ENCODE peak calls at places on chromosomes 4 and X, in six cellular contexts. B is hepatocyte, P is PC-3, A is GM23248, J is SK-N-SH, L is MM.1S. N is an unnamed sample.

GRCh38 chr4:69831646-69832325 is 28.2 kb downstream of the SULT1E1 start:
- DNase-seq in B (peak), P (no peak), A (no peak), J (no peak), L (peak), N (no peak)

GRCh38 chr4:99783940-99784339 is 32.7 kb upstream of the DAPP1 start:
- DNase-seq in B (no peak), P (peak), A (no peak), J (no peak), L (no peak), N (no peak)

GRCh38 chr4:82913305-82913704 is 12.8 kb downstream of the THAP9 start:
- DNase-seq in B (no peak), P (no peak), A (peak), J (no peak), L (no peak), N (no peak)

GRCh38 chrX:81259714-81260395 is 58.0 kb downstream of the SH3BGRL start:
- DNase-seq in B (no peak), P (peak), A (peak), J (no peak), L (no peak), N (no peak)

GRCh38 chrX:49876750-49877149 is 2.5 kb upstream of the USP27X start:
- DNase-seq in B (peak), P (peak), A (peak), J (peak), L (peak), N (peak)

GRCh38 chr4:139633195-139633594 is 32.4 kb upstream of the MGST2 start:
- DNase-seq in B (no peak), P (peak), A (no peak), J (no peak), L (no peak), N (no peak)

GRCh38 chr4:107654694-107655093 is 65.3 kb downstream of the PAPSS1 start:
- DNase-seq in B (peak), P (no peak), A (no peak), J (no peak), L (no peak), N (no peak)

GRCh38 chr4:142705820-142706219 is 140.3 kb downstream of the INPP4B start:
- DNase-seq in B (no peak), P (peak), A (peak), J (no peak), L (no peak), N (no peak)

GRCh38 chr4:6568689-6569332 is 6.2 kb upstream of the MAN2B2 start:
- DNase-seq in B (no peak), P (peak), A (peak), J (no peak), L (no peak), N (no peak)

GRCh38 chr4:65502151-65502691 is 168.1 kb downstream of the EPHA5 start:
- DNase-seq in B (no peak), P (peak), A (peak), J (no peak), L (no peak), N (no peak)

GRCh38 chr4:174595141-174595929 is 73.0 kb upstream of the HPGD start:
- DNase-seq in B (no peak), P (peak), A (peak), J (no peak), L (no peak), N (no peak)

GRCh38 chr4:186839122-186840037 is 115.7 kb upstream of the FAT1 start:
- DNase-seq in B (no peak), P (peak), A (peak), J (no peak), L (peak), N (no peak)

GRCh38 chr4:173424899-173425805 is 26.2 kb upstream of the SCRG1 start:
- DNase-seq in B (no peak), P (peak), A (peak), J (no peak), L (no peak), N (no peak)

GRCh38 chr4:38310446-38311043 is 350.3 kb downstream of the PTTG2 start:
- DNase-seq in B (no peak), P (no peak), A (peak), J (no peak), L (peak), N (no peak)

GRCh38 chr4:2261110-2261852 is 628 bp downstream of the MXD4 start:
- DNase-seq in B (peak), P (peak), A (peak), J (peak), L (peak), N (peak)

GRCh38 chr4:137083571-137083970 is 448.7 kb downstream of the PCDH18 start:
- DNase-seq in B (no peak), P (no peak), A (no peak), J (no peak), L (no peak), N (no peak)

GRCh38 chrX:14915596-14915995 is 42.4 kb downstream of the MOSPD2 start:
- DNase-seq in B (no peak), P (peak), A (no peak), J (no peak), L (no peak), N (no peak)

GRCh38 chr4:64248151-64248550 is 161.1 kb downstream of the TECRL start:
- DNase-seq in B (no peak), P (no peak), A (no peak), J (no peak), L (no peak), N (no peak)

GRCh38 chr4:123876640-123877039 is 480.0 kb downstream of the SPRY1 start:
- DNase-seq in B (no peak), P (no peak), A (no peak), J (no peak), L (no peak), N (no peak)

GRCh38 chr4:130026185-130026584 is 930.2 kb downstream of the C4orf33 start:
- DNase-seq in B (no peak), P (no peak), A (no peak), J (no peak), L (no peak), N (peak)

GRCh38 chr4:136861081-136861480 is 671.2 kb downstream of the PCDH18 start:
- DNase-seq in B (no peak), P (no peak), A (no peak), J (no peak), L (no peak), N (no peak)

GRCh38 chrX:70087857-70088256 is 25.6 kb downstream of the OTUD6A start:
- DNase-seq in B (peak), P (peak), A (peak), J (no peak), L (no peak), N (no peak)

GRCh38 chrX:9416562-9417319 is 48.1 kb upstream of the TBL1X start:
- DNase-seq in B (no peak), P (peak), A (peak), J (no peak), L (no peak), N (no peak)

GRCh38 chrX:70755850-70756249 is 152.7 kb downstream of the TEX11 start:
- DNase-seq in B (no peak), P (no peak), A (no peak), J (no peak), L (peak), N (no peak)

GRCh38 chr4:26985836-26986235 is 125.2 kb downstream of the STIM2 start:
- DNase-seq in B (no peak), P (no peak), A (no peak), J (no peak), L (no peak), N (peak)

GRCh38 chrX:113212052-113212451 is 371.4 kb upstream of the AMOT start:
- DNase-seq in B (no peak), P (no peak), A (no peak), J (no peak), L (no peak), N (no peak)

GRCh38 chr4:68476191-68476590 is 28.9 kb downstream of the TMPRSS11E start:
- DNase-seq in B (no peak), P (no peak), A (peak), J (peak), L (no peak), N (no peak)

GRCh38 chrX:24603191-24603590 is 44.0 kb downstream of the PCYT1B start:
- DNase-seq in B (no peak), P (no peak), A (no peak), J (no peak), L (no peak), N (no peak)

GRCh38 chr4:42018451-42018850 is 28.1 kb downstream of the SLC30A9 start:
- DNase-seq in B (no peak), P (no peak), A (no peak), J (peak), L (no peak), N (no peak)

GRCh38 chr4:185309770-185310169 is 86.0 kb downstream of the LRP2BP start:
- DNase-seq in B (no peak), P (no peak), A (no peak), J (no peak), L (peak), N (peak)

GRCh38 chr4:14856076-14856926 is 146.0 kb upstream of the CPEB2 start:
- DNase-seq in B (peak), P (peak), A (peak), J (no peak), L (no peak), N (no peak)

GRCh38 chr4:183171484-183172267 is 72.6 kb downstream of the WWC2 start:
- DNase-seq in B (no peak), P (peak), A (peak), J (no peak), L (no peak), N (no peak)

GRCh38 chrX:56728752-56729151 is 291 bp upstream of the NBDY start:
- DNase-seq in B (peak), P (peak), A (peak), J (no peak), L (peak), N (peak)

GRCh38 chr4:121534187-121534586 is 153.4 kb upstream of the QRFPR start:
- DNase-seq in B (no peak), P (no peak), A (no peak), J (no peak), L (no peak), N (no peak)

GRCh38 chr4:15003441-15003890 is 1.2 kb downstream of the CPEB2 start:
- DNase-seq in B (peak), P (peak), A (peak), J (peak), L (peak), N (peak)

GRCh38 chr4:8409271-8410065 is 31.1 kb downstream of the ACOX3 start:
- DNase-seq in B (no peak), P (peak), A (peak), J (peak), L (no peak), N (no peak)

DNA sequence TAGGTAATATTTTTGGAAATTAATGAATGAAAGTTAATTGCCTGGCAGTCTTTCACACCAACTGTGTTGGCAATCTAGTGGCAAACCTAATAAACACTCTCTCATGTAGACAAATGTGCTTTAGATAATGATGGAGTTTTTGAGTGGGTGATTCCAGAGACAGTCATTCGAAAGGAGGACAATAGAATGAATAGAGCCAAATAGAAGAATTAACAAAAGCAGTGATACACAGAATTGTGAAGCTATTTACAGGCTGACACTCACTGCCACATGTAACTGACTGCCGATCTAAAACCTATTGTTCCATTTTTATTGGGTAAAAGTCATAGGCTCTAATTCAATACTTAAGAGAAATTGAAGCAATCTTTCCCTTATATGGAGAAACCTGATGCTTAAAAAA is 338.5 kb downstream of the PCDH7 start:
- DNase-seq in B (no peak), P (no peak), A (no peak), J (no peak), L (no peak), N (no peak)
- TF ChIP-seq EZH2phosphoT487 in B (no peak), P (no peak), A (no peak), J (no peak), L (no peak), N (no peak)

DNA sequence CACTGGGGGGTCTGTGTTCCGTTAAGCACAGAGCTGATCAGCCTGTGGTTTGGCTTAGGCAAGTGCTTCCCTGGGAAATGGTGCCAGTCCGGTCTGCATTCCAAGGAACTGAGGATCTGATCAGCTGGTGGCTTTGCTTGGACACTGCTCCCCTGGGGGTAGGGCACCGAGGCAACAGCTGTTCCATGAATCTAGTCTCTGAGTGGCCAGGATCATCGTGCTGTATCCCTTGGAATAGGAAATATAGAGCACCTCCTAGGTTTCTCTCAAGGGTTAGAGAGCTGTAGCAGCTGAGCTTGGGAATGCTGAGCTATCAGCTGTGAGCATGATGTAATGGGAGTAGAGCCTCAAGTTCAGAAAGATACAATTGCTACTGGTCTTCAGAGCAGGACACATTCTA is 863.9 kb downstream of the RAPGEF2 start:
- DNase-seq in B (no peak), P (no peak), A (no peak), J (no peak), L (no peak), N (no peak)
- TF ChIP-seq EZH2phosphoT487 in B (no peak), P (no peak), A (no peak), J (no peak), L (no peak), N (no peak)

GRCh38 chr4:75718529-75718928 is 5.8 kb upstream of the USO1 start:
- DNase-seq in B (no peak), P (peak), A (no peak), J (no peak), L (no peak), N (no peak)
- TF ChIP-seq EZH2phosphoT487 in B (no peak), P (no peak), A (no peak), J (no peak), L (no peak), N (no peak)

GRCh38 chrX:107483976-107484726 is 34.7 kb downstream of the FRMPD3 start:
- DNase-seq in B (peak), P (no peak), A (no peak), J (peak), L (no peak), N (no peak)
- TF ChIP-seq EZH2phosphoT487 in B (no peak), P (no peak), A (no peak), J (no peak), L (no peak), N (no peak)

N was measured in OCI-LY7.